ENCODE peak calls at places on chromosomes 3 and 15, in seven cellular contexts. E is right lobe of liver, F is psoas muscle, Q is tibial artery, A is heart left ventricle, B is brain microvascular endothelial cell, J is upper lobe of right lung. W is an unnamed sample. For H3K36me3, the result is how much of the 10 kb centered on the place peaks cover.

GRCh38 chr3:25428003-25428861 is at the start of gene RARB:
- DNase-seq in E (peak), F (peak), Q (peak), A (peak), B (peak), J (peak), W (peak)

GRCh38 chr15:80977627-80978036 is 12.0 kb downstream of the MESD start:
- DNase-seq in E (no peak), F (peak), Q (peak), A (peak), B (peak), J (peak), W (peak)

GRCh38 chr15:67240235-67241131 is 14.0 kb downstream of the AAGAB start:
- DNase-seq in E (peak), F (no peak), Q (no peak), A (no peak), B (no peak), J (no peak), W (peak)

GRCh38 chr3:99191186-99191585 is 289.7 kb upstream of the DCBLD2 start:
- DNase-seq in E (no peak), F (no peak), Q (no peak), A (no peak), B (no peak), J (no peak), W (no peak)

GRCh38 chr3:151960956-151961580 is 87.6 kb downstream of the SUCNR1 start:
- DNase-seq in E (no peak), F (no peak), Q (no peak), A (no peak), B (no peak), J (no peak), W (no peak)

GRCh38 chr3:12508316-12508715 is 24.0 kb downstream of the TSEN2 start:
- DNase-seq in E (no peak), F (peak), Q (peak), A (no peak), B (peak), J (no peak), W (no peak)

GRCh38 chr3:193975072-193975535 is 160.8 kb upstream of the HES1 start:
- DNase-seq in E (no peak), F (no peak), Q (no peak), A (no peak), B (no peak), J (no peak), W (no peak)

GRCh38 chr3:12544652-12545472 is 437 bp downstream of the MKRN2OS start:
- DNase-seq in E (no peak), F (no peak), Q (no peak), A (no peak), B (no peak), J (no peak), W (no peak)

GRCh38 chr3:14117468-14118399 is 6.9 kb downstream of the CHCHD4 start:
- DNase-seq in E (no peak), F (no peak), Q (no peak), A (no peak), B (no peak), J (peak), W (no peak)

GRCh38 chr15:60972866-60973265 is 256.2 kb downstream of the RORA start:
- DNase-seq in E (no peak), F (no peak), Q (no peak), A (no peak), B (peak), J (no peak), W (no peak)

GRCh38 chr3:96478496-96478895 is 335.9 kb upstream of the EPHA6 start:
- DNase-seq in E (no peak), F (no peak), Q (no peak), A (no peak), B (no peak), J (no peak), W (no peak)

GRCh38 chr3:117170112-117170511 is 460.5 kb downstream of the TUSC7 start:
- DNase-seq in E (no peak), F (no peak), Q (no peak), A (no peak), B (no peak), J (no peak), W (no peak)

GRCh38 chr3:50604628-50605588 is 6.7 kb downstream of the CISH start:
- DNase-seq in E (peak), F (peak), Q (no peak), A (peak), B (no peak), J (no peak), W (peak)

GRCh38 chr3:185444329-185444728 is 54.5 kb downstream of the TMEM41A start:
- DNase-seq in E (no peak), F (no peak), Q (no peak), A (no peak), B (no peak), J (no peak), W (no peak)

DNA sequence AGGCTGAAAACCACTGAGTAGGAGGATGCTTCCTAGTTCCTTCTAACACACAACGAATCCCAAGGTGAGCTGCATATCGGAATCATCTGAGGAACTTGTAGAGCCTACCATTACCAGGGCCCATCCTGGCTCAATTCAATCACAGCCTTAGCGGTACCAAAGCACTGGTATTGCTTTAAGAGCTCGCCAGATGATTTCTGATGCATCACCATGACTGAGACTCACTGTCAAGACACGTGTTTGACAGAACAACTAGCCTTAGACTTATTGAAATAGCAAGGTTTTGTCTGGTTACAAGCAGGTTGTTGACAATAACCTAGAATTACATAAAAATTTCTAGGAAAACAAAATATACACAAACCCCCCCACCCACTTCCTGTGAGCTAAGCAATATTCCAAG is 68.5 kb downstream of the CBLB start:
- DNase-seq in E (no peak), F (no peak), Q (no peak), A (no peak), B (no peak), J (no peak), W (no peak)
- H3K36me3 ChIP-seq in E (under half), F (under half), Q (under half), A (under half), B (under half), J (under half), W (under half)

DNA sequence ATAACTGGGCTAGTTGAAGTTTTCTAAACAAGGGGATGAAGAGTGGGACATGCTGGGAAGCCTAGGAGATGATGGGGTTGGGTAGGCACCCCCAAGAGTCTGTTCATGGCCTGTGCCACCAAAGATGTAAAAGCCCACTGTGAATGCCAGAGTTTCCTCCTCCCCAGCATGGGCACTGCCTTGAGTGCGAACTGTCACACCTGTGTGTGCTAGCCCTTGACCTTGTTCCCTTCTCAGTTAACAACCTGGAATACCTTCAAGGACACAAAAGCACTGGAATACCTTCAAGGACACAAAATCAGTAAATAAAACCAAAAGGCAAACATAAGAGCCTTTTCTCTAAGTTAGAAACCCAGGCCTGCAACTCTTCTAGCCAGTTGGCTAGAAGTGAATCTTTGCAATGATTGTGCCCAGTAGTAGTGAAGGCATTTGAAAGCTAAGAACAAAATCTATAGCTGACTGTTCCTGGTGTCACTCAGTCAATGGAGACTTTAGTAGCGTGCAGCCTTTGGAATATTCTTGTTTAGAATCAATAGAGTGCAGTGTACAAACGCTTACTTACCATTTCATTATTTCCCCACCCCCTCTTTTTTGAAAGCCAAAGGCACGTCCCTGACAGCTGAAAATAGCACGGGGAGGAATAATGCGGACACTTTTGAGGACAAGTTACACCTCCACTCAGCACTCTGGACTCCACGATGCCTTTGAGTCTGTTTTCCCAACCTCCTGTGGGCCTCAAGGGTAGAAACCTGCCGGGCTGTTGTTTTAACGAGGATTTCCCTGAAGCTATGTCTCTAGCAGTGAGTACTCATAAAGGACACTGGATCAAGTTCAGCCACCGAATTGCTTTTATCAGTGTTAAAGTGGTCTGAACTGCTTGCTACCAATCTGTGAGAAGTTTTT is 24.2 kb downstream of the PSMD6 start:
- DNase-seq in E (no peak), F (no peak), Q (no peak), A (peak), B (no peak), J (no peak), W (peak)
- H3K36me3 ChIP-seq in E (under half), F (half or more), Q (half or more), A (half or more), B (under half), J (half or more), W (under half)

GRCh38 chr3:45082139-45082538 is 56.0 kb downstream of the CLEC3B start:
- DNase-seq in E (no peak), F (no peak), Q (no peak), A (no peak), B (peak), J (no peak), W (no peak)
- H3K36me3 ChIP-seq in E (under half), F (under half), Q (under half), A (under half), B (under half), J (under half), W (under half)

DNA sequence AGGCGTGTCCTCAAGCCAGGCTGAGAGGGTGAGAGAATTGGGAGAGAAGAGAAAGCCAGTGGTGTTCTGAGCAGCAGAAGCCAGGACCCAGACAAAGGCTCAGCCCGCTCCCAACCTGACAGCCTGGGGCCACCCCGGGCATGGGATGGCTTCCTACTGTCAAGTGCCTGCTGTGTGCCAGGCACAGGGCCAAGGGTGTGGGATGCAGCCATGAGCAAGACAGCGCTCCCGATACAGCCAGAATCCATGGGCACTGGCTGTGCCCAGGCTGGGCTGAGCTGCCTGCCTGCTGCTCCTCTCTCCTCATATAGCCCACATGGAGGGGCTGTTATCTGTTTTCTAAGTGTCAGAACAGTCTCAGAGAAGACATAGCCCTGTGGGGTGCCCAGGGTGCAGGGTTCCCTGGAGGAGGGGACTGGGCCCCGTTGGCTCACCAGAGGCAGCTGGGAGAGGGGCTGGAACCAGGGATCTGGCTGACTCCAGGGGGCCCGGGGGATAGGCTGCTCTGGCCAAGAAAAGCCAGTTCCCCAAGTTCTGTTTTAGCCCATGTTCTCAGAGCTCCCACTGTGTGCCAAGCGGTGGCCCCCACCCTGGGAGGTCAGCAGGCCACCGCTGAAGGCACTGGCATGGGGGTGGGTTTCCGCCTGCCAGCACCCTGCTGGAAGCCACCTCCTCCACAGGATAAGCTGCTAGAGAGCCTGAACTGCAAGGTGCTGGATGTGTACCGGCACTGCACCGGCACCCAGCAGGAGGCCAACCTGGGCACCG is 39.0 kb downstream of the CFAP100 start:
- DNase-seq in E (peak), F (peak), Q (peak), A (peak), B (no peak), J (peak), W (peak)
- H3K36me3 ChIP-seq in E (under half), F (under half), Q (half or more), A (under half), B (under half), J (under half), W (under half)

W was measured in pancreas.